ENCODE peak calls at places on chromosome 1, in eight cellular contexts. D is AG04450, O is heart left ventricle, G is stomach, Y is HFF-Myc, H is WTC11, K is tibial artery, V is H9. L is an unnamed sample.

GRCh38 chr1:200147742-200148141 is 120.2 kb downstream of the NR5A2 start:
- DNase-seq in O (no peak), K (no peak), V (no peak), Y (no peak), D (no peak), H (no peak), G (no peak), L (no peak)

GRCh38 chr1:200035956-200036615 is 8.6 kb downstream of the NR5A2 start:
- DNase-seq in H (no peak), Y (no peak), O (no peak), K (no peak), D (no peak), V (peak; percentile 66), G (no peak), L (no peak)

GRCh38 chr1:184110253-184111204 is 59.0 kb downstream of the TSEN15 start:
- DNase-seq in V (peak; percentile 29), G (no peak), Y (no peak), D (no peak), K (no peak), H (no peak), O (no peak), L (no peak)

GRCh38 chr1:45522324-45523104 is 830 bp upstream of the PRDX1 start:
- DNase-seq in H (peak; percentile 35), K (no peak), O (no peak), Y (no peak), D (no peak), G (no peak), V (peak; percentile 36), L (no peak)

GRCh38 chr1:206503591-206504362 is 3.6 kb upstream of the RASSF5 start:
- DNase-seq in Y (peak; percentile 93), O (peak; percentile 71), K (peak; percentile 83), H (no peak), D (peak; percentile 90), G (no peak), V (no peak), L (no peak)

GRCh38 chr1:107000907-107001306 is 55.6 kb upstream of the PRMT6 start:
- DNase-seq in G (no peak), V (no peak), D (no peak), H (no peak), O (no peak), K (no peak), Y (no peak), L (no peak)

GRCh38 chr1:234270581-234271242 is 102.5 kb upstream of the COA6 start:
- DNase-seq in K (no peak), D (no peak), H (no peak), G (no peak), Y (no peak), V (no peak), O (no peak), L (no peak)

GRCh38 chr1:174157157-174157806 is 2.0 kb upstream of the RABGAP1L start:
- DNase-seq in D (no peak), V (no peak), Y (no peak), K (no peak), O (no peak), G (no peak), H (no peak), L (no peak)

GRCh38 chr1:231383159-231383855 is 38.8 kb downstream of the EGLN1 start:
- DNase-seq in Y (no peak), K (no peak), O (no peak), D (no peak), V (no peak), G (no peak), H (no peak), L (no peak)

GRCh38 chr1:8848663-8849386 is 29.7 kb downstream of the ENO1 start:
- DNase-seq in Y (peak; percentile 63), H (peak; percentile 91), V (peak; percentile 90), D (peak; percentile 89), K (peak; percentile 96), O (peak; percentile 94), G (peak; percentile 95), L (peak; percentile 94)

GRCh38 chr1:54312874-54313316 is 93.3 kb downstream of the SSBP3 start:
- DNase-seq in K (no peak), H (peak; percentile 42), D (peak; percentile 30), Y (peak; percentile 77), O (peak; percentile 74), G (no peak), V (peak; percentile 66), L (peak; percentile 65)

GRCh38 chr1:6581561-6582305 is 1.9 kb downstream of the ZBTB48 start:
- DNase-seq in K (no peak), O (no peak), G (no peak), V (no peak), H (no peak), Y (no peak), D (no peak), L (no peak)

GRCh38 chr1:200150721-200151120 is 123.2 kb downstream of the NR5A2 start:
- DNase-seq in H (no peak), Y (peak; percentile 14), K (no peak), G (no peak), O (no peak), D (no peak), V (no peak), L (no peak)

GRCh38 chr1:202807367-202807925 is 775 bp downstream of the KDM5B start:
- DNase-seq in D (no peak), Y (no peak), V (no peak), H (peak; percentile 36), K (peak; percentile 67), G (no peak), O (no peak), L (peak; percentile 15)

GRCh38 chr1:182957902-182958395 is 5.0 kb upstream of the SHCBP1L start:
- DNase-seq in D (no peak), K (no peak), O (no peak), G (no peak), Y (no peak), V (peak; percentile 73), H (peak; percentile 34), L (no peak)

GRCh38 chr1:221487781-221488520 is 253.9 kb downstream of the DUSP10 start:
- DNase-seq in D (peak; percentile 47), Y (no peak), O (no peak), G (no peak), V (no peak), H (no peak), K (no peak), L (no peak)

DNA sequence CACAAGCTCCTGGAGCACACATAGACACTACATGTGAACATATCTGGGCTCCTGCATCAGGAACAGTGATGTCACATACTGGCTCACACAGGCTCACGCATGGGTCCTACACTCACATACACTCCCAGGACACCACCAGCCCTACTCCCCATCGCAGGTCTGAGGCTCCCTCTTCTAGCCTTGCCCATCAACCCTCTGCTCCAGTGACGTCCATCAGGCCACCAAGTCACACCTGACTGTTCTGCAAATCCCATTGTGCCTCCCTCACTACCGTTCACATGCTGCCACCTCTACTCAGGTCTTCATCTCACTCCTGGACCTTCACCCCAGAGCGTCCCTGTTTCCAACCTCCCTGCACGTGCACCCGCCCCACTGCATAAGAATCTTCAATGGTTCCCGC is 18.1 kb downstream of the TFAP2E start:
- DNase-seq in D (no peak), O (no peak), G (no peak), H (no peak), K (no peak), V (no peak), Y (no peak), L (no peak)
- TF ChIP-seq CTCF in D (no peak), O (no peak), G (no peak), H (no peak), K (no peak), V (no peak), Y (no peak), L (no peak)

GRCh38 chr1:227451062-227451461 is 112.3 kb upstream of the ZNF678 start:
- DNase-seq in H (no peak), K (no peak), G (no peak), V (no peak), O (no peak), D (no peak), Y (no peak), L (no peak)

GRCh38 chr1:227450489-227450888 is 112.9 kb upstream of the ZNF678 start:
- DNase-seq in G (no peak), K (no peak), O (no peak), H (no peak), V (no peak), Y (no peak), D (no peak), L (no peak)

GRCh38 chr1:227447531-227447990 is 115.8 kb upstream of the ZNF678 start:
- DNase-seq in G (no peak), D (no peak), V (peak; percentile 76), K (peak; percentile 77), H (peak; percentile 70), O (peak; percentile 77), Y (no peak), L (peak; percentile 66)

GRCh38 chr1:227449727-227450420 is 113.5 kb upstream of the ZNF678 start:
- DNase-seq in K (no peak), G (no peak), D (no peak), V (no peak), Y (no peak), H (no peak), O (no peak), L (no peak)

DNA sequence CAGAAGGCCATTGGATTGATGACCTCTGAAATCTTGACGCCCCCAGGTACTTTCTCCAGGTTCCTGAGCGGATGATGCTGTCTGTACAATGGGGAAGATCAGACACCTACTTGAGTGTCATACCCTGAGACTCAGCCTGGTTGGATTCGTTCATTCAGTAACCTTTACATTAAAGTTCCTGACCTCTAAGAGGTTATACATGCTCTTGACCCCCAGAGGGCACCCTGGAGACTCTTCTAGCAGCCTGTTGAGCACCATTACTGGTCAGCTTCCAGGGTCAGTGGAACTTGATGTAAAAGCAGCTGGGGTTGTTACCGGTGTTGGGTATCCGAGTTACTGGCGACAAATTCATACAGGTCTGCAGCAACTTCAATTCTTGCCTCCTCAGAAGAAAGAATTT is 114.3 kb upstream of the ZNF678 start:
- DNase-seq in K (no peak), Y (no peak), O (no peak), V (peak; percentile 72), D (no peak), G (no peak), H (peak; percentile 65), L (peak; percentile 61)
- TF ChIP-seq CTCF in K (no peak), Y (peak; percentile 46), O (peak; percentile 27), V (peak; percentile 72), D (peak; percentile 25), G (no peak), H (no peak), L (peak; percentile 33)

GRCh38 chr1:30842698-30843354 is 65.7 kb downstream of the SDC3 start:
- DNase-seq in Y (no peak), H (no peak), D (no peak), V (no peak), O (no peak), K (no peak), G (no peak), L (no peak)
- TF ChIP-seq CTCF in Y (no peak), H (no peak), D (no peak), V (no peak), O (no peak), K (no peak), G (no peak), L (no peak)

DNA sequence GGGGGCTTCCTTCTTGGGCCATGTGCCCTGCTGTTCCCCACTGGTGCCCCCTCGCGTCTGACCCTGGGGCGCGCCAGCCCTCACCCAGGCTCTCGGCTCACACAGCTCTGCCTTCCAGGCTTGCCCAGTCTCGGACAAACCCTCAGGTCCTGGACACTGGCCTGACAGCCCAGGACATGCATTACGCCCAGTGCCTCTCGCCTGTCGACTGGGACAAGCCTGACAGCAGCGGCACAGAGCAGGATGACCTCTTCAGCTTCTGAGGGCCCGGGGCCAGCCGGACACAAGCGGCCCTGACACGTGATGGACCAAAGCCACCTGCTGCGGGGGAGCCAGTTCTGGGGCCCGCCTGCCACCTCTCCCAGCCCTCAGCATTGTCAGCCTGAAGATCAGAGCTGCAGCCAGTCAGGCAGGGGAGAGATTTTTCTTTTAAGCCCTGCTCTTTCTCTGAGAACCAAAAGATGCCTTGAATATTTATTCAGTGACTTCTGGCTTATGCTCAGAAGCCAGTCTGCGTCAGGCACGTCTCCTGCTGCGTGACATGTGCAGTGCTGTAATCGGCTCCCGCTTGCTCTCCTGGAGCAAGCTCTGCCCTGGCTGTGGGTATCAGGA is 23.4 kb downstream of the LDLRAP1 start:
- DNase-seq in Y (no peak), H (peak; percentile 32), D (peak; percentile 80), K (peak; percentile 92), G (no peak), V (peak; percentile 61), O (peak; percentile 68), L (no peak)
- TF ChIP-seq CTCF in Y (peak; percentile 31), H (no peak), D (peak; percentile 20), K (no peak), G (no peak), V (peak; percentile 25), O (no peak), L (no peak)